ENCODE peak calls at places on chromosome 22, in six cellular contexts. M, R, H, A, X and U are unnamed samples.

GRCh38 chr22:49090853-49091135 is 736.9 kb downstream of the BRD1 start:
- DNase-seq in M (no peak), R (no peak), H (no peak), A (no peak), X (no peak), U (no peak)

GRCh38 chr22:38170469-38170868 is 11.2 kb downstream of the PLA2G6 start:
- DNase-seq in M (no peak), R (no peak), H (no peak), A (no peak), X (no peak), U (no peak)

GRCh38 chr22:35522571-35523149 is 18.0 kb upstream of the RASD2 start:
- DNase-seq in M (no peak), R (no peak), H (no peak), A (no peak), X (no peak), U (no peak)

GRCh38 chr22:45974498-45974897 is 2.5 kb downstream of the WNT7B start:
- DNase-seq in M (peak), R (no peak), H (no peak), A (no peak), X (no peak), U (no peak)

GRCh38 chr22:17475318-17476212 is 87.7 kb upstream of the SLC25A18 start:
- DNase-seq in M (no peak), R (no peak), H (no peak), A (no peak), X (no peak), U (no peak)

GRCh38 chr22:42926034-42926433 is 69.0 kb upstream of the ARFGAP3 start:
- DNase-seq in M (peak), R (no peak), H (no peak), A (no peak), X (no peak), U (no peak)

GRCh38 chr22:43826142-43827093 is 14.3 kb upstream of the EFCAB6 start:
- DNase-seq in M (peak), R (peak), H (peak), A (peak), X (no peak), U (no peak)

GRCh38 chr22:27331526-27332281 is 469.9 kb downstream of the MN1 start:
- DNase-seq in M (peak), R (peak), H (peak), A (peak), X (no peak), U (no peak)

GRCh38 chr22:46388647-46389046 is 53.1 kb downstream of the TRMU start:
- DNase-seq in M (no peak), R (no peak), H (no peak), A (no peak), X (no peak), U (no peak)

GRCh38 chr22:39522567-39523300 is 2.4 kb downstream of the ATF4 start:
- DNase-seq in M (peak), R (peak), H (peak), A (peak), X (no peak), U (no peak)

GRCh38 chr22:46360891-46361290 is 25.4 kb downstream of the TRMU start:
- DNase-seq in M (no peak), R (peak), H (no peak), A (no peak), X (no peak), U (no peak)

GRCh38 chr22:21690401-21690801 is 24.6 kb downstream of the PPIL2 start:
- DNase-seq in M (no peak), R (no peak), H (no peak), A (no peak), X (no peak), U (peak)

GRCh38 chr22:32623943-32624342 is 149.3 kb downstream of the FBXO7 start:
- DNase-seq in M (no peak), R (peak), H (no peak), A (peak), X (peak), U (no peak)

GRCh38 chr22:21984793-21985192 is 2.2 kb upstream of the TOP3B start:
- DNase-seq in M (peak), R (no peak), H (no peak), A (peak), X (no peak), U (peak)

GRCh38 chr22:43247546-43248260 is 60.8 kb upstream of the TTLL12 start:
- DNase-seq in M (no peak), R (no peak), H (no peak), A (no peak), X (no peak), U (no peak)

GRCh38 chr22:41534219-41534618 is 10.1 kb downstream of the POLR3H start:
- DNase-seq in M (no peak), R (no peak), H (no peak), A (no peak), X (no peak), U (no peak)
- TF ChIP-seq CTCF in M (no peak), R (no peak), H (no peak), A (no peak), X (no peak), U (no peak)

DNA sequence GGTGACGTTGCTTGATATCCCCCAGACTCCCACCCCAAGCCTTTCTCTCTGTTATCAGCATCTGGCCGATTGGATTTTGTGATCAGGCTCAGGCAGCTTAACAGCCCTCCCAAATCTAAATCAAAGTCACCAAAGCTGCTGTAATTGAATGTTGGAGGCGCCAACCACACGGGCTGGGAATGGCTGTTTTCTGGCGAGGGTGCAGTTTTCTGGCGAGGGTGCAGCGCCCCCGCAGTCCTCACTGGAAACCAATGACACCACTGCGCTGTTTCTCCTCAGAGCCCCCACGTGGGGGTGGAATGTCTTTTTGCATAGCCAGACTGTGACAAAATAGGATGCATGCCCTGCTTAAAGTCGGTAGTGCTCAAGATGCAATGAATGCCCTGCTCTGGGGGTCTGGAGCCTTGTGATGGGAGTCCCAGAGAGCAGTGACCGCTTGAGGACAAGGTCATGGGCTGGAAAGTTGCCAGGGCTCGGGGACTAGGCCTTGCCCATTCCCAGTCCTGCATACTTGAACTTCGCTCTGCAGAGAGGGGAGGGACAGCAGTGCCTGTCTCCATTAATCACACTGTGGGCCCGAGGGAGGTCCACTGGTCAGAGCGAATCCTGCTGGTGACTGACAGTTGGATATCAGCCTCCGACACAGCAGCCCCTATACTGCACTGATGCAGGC is 105.3 kb downstream of the MORC2 start:
- DNase-seq in M (no peak), R (peak), H (no peak), A (no peak), X (peak), U (no peak)
- TF ChIP-seq CTCF in M (no peak), R (no peak), H (peak), A (no peak), X (no peak), U (no peak)

GRCh38 chr22:23537421-23537820 is 42.7 kb downstream of the IGLL1 start:
- DNase-seq in M (no peak), R (peak), H (no peak), A (no peak), X (no peak), U (no peak)

GRCh38 chr22:23542933-23543332 is 37.2 kb downstream of the IGLL1 start:
- DNase-seq in M (peak), R (no peak), H (no peak), A (peak), X (no peak), U (no peak)

GRCh38 chr22:23538502-23538860 is 41.6 kb downstream of the IGLL1 start:
- DNase-seq in M (no peak), R (peak), H (no peak), A (no peak), X (no peak), U (no peak)

GRCh38 chr22:23536821-23537345 is 43.2 kb downstream of the IGLL1 start:
- DNase-seq in M (no peak), R (peak), H (no peak), A (no peak), X (no peak), U (no peak)

GRCh38 chr22:23539135-23539838 is 40.8 kb downstream of the IGLL1 start:
- DNase-seq in M (peak), R (peak), H (peak), A (peak), X (peak), U (peak)
- TF ChIP-seq CTCF in M (peak), R (peak), H (peak), A (peak), X (peak), U (peak)

GRCh38 chr22:50576806-50577696 is 1.2 kb downstream of the CPT1B start:
- DNase-seq in M (no peak), R (no peak), H (no peak), A (no peak), X (no peak), U (no peak)

GRCh38 chr22:50578776-50579310 is 616 bp upstream of the CPT1B start:
- DNase-seq in M (no peak), R (no peak), H (no peak), A (no peak), X (no peak), U (no peak)

GRCh38 chr22:50577697-50577986 is 585 bp downstream of the CPT1B start:
- DNase-seq in M (no peak), R (no peak), H (no peak), A (no peak), X (no peak), U (no peak)

GRCh38 chr22:50579752-50580151 is 1.5 kb upstream of the CPT1B start:
- DNase-seq in M (no peak), R (no peak), H (no peak), A (no peak), X (no peak), U (no peak)

GRCh38 chr22:50577987-50578775 is at the start of gene CPT1B:
- DNase-seq in M (no peak), R (no peak), H (no peak), A (no peak), X (no peak), U (no peak)
- TF ChIP-seq CTCF in M (no peak), R (no peak), H (no peak), A (no peak), X (no peak), U (no peak)

DNA sequence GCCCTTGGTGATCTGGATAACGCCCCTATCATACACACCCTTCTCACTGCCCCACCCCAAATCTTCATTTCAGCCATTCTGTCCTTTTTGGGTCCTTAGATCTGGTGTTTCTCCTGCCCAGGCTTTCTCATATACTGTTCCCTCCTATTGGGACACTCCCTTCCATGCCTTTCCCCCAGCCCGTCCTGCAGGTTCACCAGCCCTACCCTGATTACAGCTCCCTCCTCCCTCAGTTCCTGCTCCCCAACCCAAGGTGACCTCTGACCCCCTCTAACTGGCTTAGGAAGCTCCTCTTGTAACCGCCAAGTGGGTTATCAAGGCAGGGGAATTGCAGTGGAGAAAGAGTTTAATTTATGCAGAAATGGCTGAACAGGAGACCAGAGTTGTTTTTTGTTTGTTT is 13.0 kb downstream of the MTFP1 start:
- DNase-seq in M (no peak), R (peak), H (no peak), A (no peak), X (no peak), U (no peak)
- TF ChIP-seq CTCF in M (no peak), R (no peak), H (no peak), A (no peak), X (no peak), U (no peak)

GRCh38 chr22:37043828-37044538 is 7.6 kb upstream of the KCTD17 start:
- DNase-seq in M (peak), R (peak), H (peak), A (peak), X (no peak), U (peak)
- TF ChIP-seq CTCF in M (peak), R (peak), H (peak), A (peak), X (peak), U (peak)

GRCh38 chr22:47401976-47402770 is 639.7 kb downstream of the TBC1D22A start:
- DNase-seq in M (no peak), R (no peak), H (no peak), A (no peak), X (no peak), U (no peak)
- TF ChIP-seq CTCF in M (no peak), R (no peak), H (no peak), A (no peak), X (no peak), U (no peak)

GRCh38 chr22:26086359-26086758 is 82.9 kb upstream of the SEZ6L start:
- DNase-seq in M (no peak), R (no peak), H (no peak), A (no peak), X (no peak), U (no peak)
- TF ChIP-seq CTCF in M (no peak), R (no peak), H (peak), A (no peak), X (no peak), U (no peak)

GRCh38 chr22:19962246-19962908 is 20.8 kb upstream of the TXNRD2 start:
- DNase-seq in M (peak), R (peak), H (peak), A (peak), X (no peak), U (peak)
- TF ChIP-seq CTCF in M (peak), R (peak), H (peak), A (peak), X (peak), U (peak)

GRCh38 chr22:48004038-48004437 is 1241.6 kb downstream of the TBC1D22A start:
- DNase-seq in M (no peak), R (no peak), H (no peak), A (no peak), X (no peak), U (no peak)
- TF ChIP-seq CTCF in M (no peak), R (no peak), H (no peak), A (no peak), X (no peak), U (no peak)